ENCODE peak calls at places on chromosomes 2 and 18, in seven cellular contexts. R is CD8-positive, alpha-beta memory T cell; D is astrocyte of the cerebellum; Y is Calu3; H is neural progenitor cell; K is stimulated activated CD4-positive, alpha-beta T cell treated with anti-CD3 and anti-CD28 coated beads, Interleukin-4, amount 100 ng/mL, for 1 hour; E is A549. G is an unnamed sample.

GRCh38 chr2:239814917-239815637 is 210.1 kb downstream of the NDUFA10 start:
- DNase-seq in R (no peak), D (no peak), Y (no peak), H (no peak), K (no peak), E (no peak), G (peak)

GRCh38 chr2:120424274-120424796 is 78.4 kb downstream of the INHBB start:
- DNase-seq in R (no peak), D (no peak), Y (no peak), H (no peak), K (no peak), E (no peak), G (no peak)

GRCh38 chr2:232416521-232417470 is 10.2 kb downstream of the ALPG start:
- DNase-seq in R (no peak), D (no peak), Y (no peak), H (no peak), K (no peak), E (no peak), G (no peak)

GRCh38 chr2:238370482-238371372 is 50.4 kb downstream of the TRAF3IP1 start:
- DNase-seq in R (peak), D (peak), Y (peak), H (peak), K (peak), E (peak), G (peak)

GRCh38 chr2:240477916-240478315 is 42.5 kb downstream of the GPC1 start:
- DNase-seq in R (no peak), D (no peak), Y (no peak), H (no peak), K (no peak), E (no peak), G (no peak)

GRCh38 chr2:185970148-185970852 is 231.7 kb downstream of the FSIP2 start:
- DNase-seq in R (no peak), D (no peak), Y (peak), H (peak), K (no peak), E (no peak), G (peak)

GRCh38 chr2:21099281-21099907 is 24.4 kb upstream of the TDRD15 start:
- DNase-seq in R (no peak), D (no peak), Y (no peak), H (no peak), K (no peak), E (no peak), G (peak)

GRCh38 chr2:174688079-174688478 is 76.2 kb downstream of the CHRNA1 start:
- DNase-seq in R (peak), D (no peak), Y (no peak), H (no peak), K (no peak), E (peak), G (peak)

GRCh38 chr2:85886585-85886984 is 2.2 kb downstream of the ST3GAL5 start:
- DNase-seq in R (no peak), D (no peak), Y (no peak), H (no peak), K (peak), E (peak), G (peak)

GRCh38 chr18:76619342-76620315 is 124.6 kb upstream of the ZNF516 start:
- DNase-seq in R (no peak), D (peak), Y (no peak), H (peak), K (no peak), E (no peak), G (peak)

GRCh38 chr18:12086249-12086648 is 7.4 kb upstream of the ANKRD62 start:
- DNase-seq in R (no peak), D (no peak), Y (peak), H (no peak), K (no peak), E (no peak), G (peak)

GRCh38 chr18:8610442-8610801 is 1.2 kb downstream of the RAB12 start:
- DNase-seq in R (no peak), D (no peak), Y (no peak), H (peak), K (no peak), E (no peak), G (peak)

GRCh38 chr2:199850718-199851498 is at the start of gene FTCDNL1:
- DNase-seq in R (peak), D (no peak), Y (peak), H (peak), K (peak), E (peak), G (peak)

GRCh38 chr2:19235308-19235707 is 123.1 kb downstream of the OSR1 start:
- DNase-seq in R (no peak), D (no peak), Y (no peak), H (no peak), K (no peak), E (no peak), G (no peak)

GRCh38 chr18:41719808-41720207 is 235.2 kb upstream of the PIK3C3 start:
- DNase-seq in R (no peak), D (no peak), Y (no peak), H (no peak), K (no peak), E (no peak), G (no peak)